ENCODE peak calls at places on chromosomes 7 and 10, in four cellular contexts. One of them, this sample, is unnamed.

GRCh38 chr10:69089638-69090599 is 2.0 kb downstream of the SRGN start:
- DNase-seq in T-helper 17 cell: peak
- DNase-seq in activated CD8-positive, alpha-beta memory T cell treated with anti-CD3 and anti-CD28 coated beads for 24 hours: peak
- DNase-seq in Calu3: no peak
- DNase-seq in this sample: no peak

GRCh38 chr7:78905449-78905848 is 548.0 kb downstream of the MAGI2 start:
- DNase-seq in Calu3: no peak
- DNase-seq in activated CD8-positive, alpha-beta memory T cell treated with anti-CD3 and anti-CD28 coated beads for 24 hours: no peak
- DNase-seq in T-helper 17 cell: no peak
- DNase-seq in this sample: no peak

GRCh38 chr10:28841625-28842024 is 164.3 kb downstream of the BAMBI start:
- DNase-seq in T-helper 17 cell: no peak
- DNase-seq in activated CD8-positive, alpha-beta memory T cell treated with anti-CD3 and anti-CD28 coated beads for 24 hours: no peak
- DNase-seq in Calu3: no peak
- DNase-seq in this sample: no peak

GRCh38 chr10:21329995-21330627 is 195.4 kb downstream of the SKIDA1 start:
- DNase-seq in Calu3: peak
- DNase-seq in T-helper 17 cell: no peak
- DNase-seq in activated CD8-positive, alpha-beta memory T cell treated with anti-CD3 and anti-CD28 coated beads for 24 hours: no peak
- DNase-seq in this sample: no peak

GRCh38 chr10:84204122-84204521 is 9.8 kb downstream of the CDHR1 start:
- DNase-seq in T-helper 17 cell: no peak
- DNase-seq in Calu3: no peak
- DNase-seq in activated CD8-positive, alpha-beta memory T cell treated with anti-CD3 and anti-CD28 coated beads for 24 hours: no peak
- DNase-seq in this sample: peak

GRCh38 chr7:118858651-118859149 is 634.2 kb downstream of the ANKRD7 start:
- DNase-seq in Calu3: no peak
- DNase-seq in T-helper 17 cell: peak
- DNase-seq in activated CD8-positive, alpha-beta memory T cell treated with anti-CD3 and anti-CD28 coated beads for 24 hours: no peak
- DNase-seq in this sample: no peak

GRCh38 chr7:122675011-122675410 is 23.9 kb downstream of the RNF133 start:
- DNase-seq in T-helper 17 cell: no peak
- DNase-seq in Calu3: peak
- DNase-seq in activated CD8-positive, alpha-beta memory T cell treated with anti-CD3 and anti-CD28 coated beads for 24 hours: no peak
- DNase-seq in this sample: no peak

GRCh38 chr7:127938588-127938987 is 92.6 kb downstream of the LRRC4 start:
- DNase-seq in Calu3: peak
- DNase-seq in activated CD8-positive, alpha-beta memory T cell treated with anti-CD3 and anti-CD28 coated beads for 24 hours: no peak
- DNase-seq in T-helper 17 cell: no peak
- DNase-seq in this sample: no peak

GRCh38 chr10:124632064-124632531 is 112.1 kb downstream of the FAM53B start:
- DNase-seq in activated CD8-positive, alpha-beta memory T cell treated with anti-CD3 and anti-CD28 coated beads for 24 hours: no peak
- DNase-seq in Calu3: no peak
- DNase-seq in T-helper 17 cell: no peak
- DNase-seq in this sample: peak

GRCh38 chr7:81462672-81463071 is 307.2 kb downstream of the HGF start:
- DNase-seq in Calu3: peak
- DNase-seq in T-helper 17 cell: no peak
- DNase-seq in activated CD8-positive, alpha-beta memory T cell treated with anti-CD3 and anti-CD28 coated beads for 24 hours: no peak
- DNase-seq in this sample: no peak

GRCh38 chr10:118807512-118808305 is 52.9 kb upstream of the CACUL1 start:
- DNase-seq in Calu3: no peak
- DNase-seq in T-helper 17 cell: no peak
- DNase-seq in activated CD8-positive, alpha-beta memory T cell treated with anti-CD3 and anti-CD28 coated beads for 24 hours: no peak
- DNase-seq in this sample: no peak

GRCh38 chr7:73606801-73607691 is 17.3 kb downstream of the MLXIPL start:
- DNase-seq in activated CD8-positive, alpha-beta memory T cell treated with anti-CD3 and anti-CD28 coated beads for 24 hours: peak
- DNase-seq in Calu3: peak
- DNase-seq in T-helper 17 cell: peak
- DNase-seq in this sample: peak

GRCh38 chr7:128035712-128036111 is 4.5 kb upstream of the LRRC4 start:
- DNase-seq in activated CD8-positive, alpha-beta memory T cell treated with anti-CD3 and anti-CD28 coated beads for 24 hours: no peak
- DNase-seq in T-helper 17 cell: no peak
- DNase-seq in Calu3: peak
- DNase-seq in this sample: peak

GRCh38 chr7:21367081-21367480 is 60.8 kb upstream of the SP4 start:
- DNase-seq in activated CD8-positive, alpha-beta memory T cell treated with anti-CD3 and anti-CD28 coated beads for 24 hours: no peak
- DNase-seq in T-helper 17 cell: no peak
- DNase-seq in Calu3: no peak
- DNase-seq in this sample: no peak

GRCh38 chr7:1053002-1053411 is 8.7 kb downstream of the GPR146 start:
- DNase-seq in T-helper 17 cell: no peak
- DNase-seq in Calu3: no peak
- DNase-seq in activated CD8-positive, alpha-beta memory T cell treated with anti-CD3 and anti-CD28 coated beads for 24 hours: no peak
- DNase-seq in this sample: no peak

GRCh38 chr7:40922316-40922670 is 780.6 kb downstream of the INHBA start:
- DNase-seq in Calu3: no peak
- DNase-seq in activated CD8-positive, alpha-beta memory T cell treated with anti-CD3 and anti-CD28 coated beads for 24 hours: no peak
- DNase-seq in T-helper 17 cell: no peak
- DNase-seq in this sample: no peak

GRCh38 chr7:127390186-127390816 is 2.2 kb downstream of the ZNF800 start:
- DNase-seq in activated CD8-positive, alpha-beta memory T cell treated with anti-CD3 and anti-CD28 coated beads for 24 hours: no peak
- DNase-seq in Calu3: no peak
- DNase-seq in T-helper 17 cell: no peak
- DNase-seq in this sample: no peak

GRCh38 chr10:13706175-13706574 is 119.4 kb downstream of the PRPF18 start:
- DNase-seq in Calu3: no peak
- DNase-seq in activated CD8-positive, alpha-beta memory T cell treated with anti-CD3 and anti-CD28 coated beads for 24 hours: no peak
- DNase-seq in T-helper 17 cell: no peak
- DNase-seq in this sample: no peak

GRCh38 chr10:44576715-44577191 is 191.9 kb upstream of the CXCL12 start:
- DNase-seq in Calu3: no peak
- DNase-seq in activated CD8-positive, alpha-beta memory T cell treated with anti-CD3 and anti-CD28 coated beads for 24 hours: no peak
- DNase-seq in T-helper 17 cell: no peak
- DNase-seq in this sample: no peak

GRCh38 chr7:74430961-74431466 is 22.7 kb upstream of the GTF2IRD1 start:
- DNase-seq in Calu3: no peak
- DNase-seq in activated CD8-positive, alpha-beta memory T cell treated with anti-CD3 and anti-CD28 coated beads for 24 hours: no peak
- DNase-seq in T-helper 17 cell: no peak
- DNase-seq in this sample: no peak

GRCh38 chr7:1027285-1028043 is 16.9 kb upstream of the GPR146 start:
- DNase-seq in activated CD8-positive, alpha-beta memory T cell treated with anti-CD3 and anti-CD28 coated beads for 24 hours: peak
- DNase-seq in Calu3: peak
- DNase-seq in T-helper 17 cell: no peak
- DNase-seq in this sample: peak

GRCh38 chr10:24114561-24114960 is 94.4 kb upstream of the KIAA1217 start:
- DNase-seq in activated CD8-positive, alpha-beta memory T cell treated with anti-CD3 and anti-CD28 coated beads for 24 hours: no peak
- DNase-seq in T-helper 17 cell: no peak
- DNase-seq in Calu3: no peak
- DNase-seq in this sample: peak

GRCh38 chr7:22576941-22577927 is 77.2 kb upstream of the STEAP1B start:
- DNase-seq in activated CD8-positive, alpha-beta memory T cell treated with anti-CD3 and anti-CD28 coated beads for 24 hours: no peak
- DNase-seq in Calu3: peak
- DNase-seq in T-helper 17 cell: no peak
- DNase-seq in this sample: no peak

GRCh38 chr7:38584443-38585210 is 46.5 kb downstream of the AMPH start:
- DNase-seq in T-helper 17 cell: no peak
- DNase-seq in Calu3: no peak
- DNase-seq in activated CD8-positive, alpha-beta memory T cell treated with anti-CD3 and anti-CD28 coated beads for 24 hours: no peak
- DNase-seq in this sample: no peak

GRCh38 chr7:138449580-138449979 is 10.5 kb upstream of the TRIM24 start:
- DNase-seq in Calu3: peak
- DNase-seq in T-helper 17 cell: peak
- DNase-seq in activated CD8-positive, alpha-beta memory T cell treated with anti-CD3 and anti-CD28 coated beads for 24 hours: peak
- DNase-seq in this sample: peak

GRCh38 chr7:96021533-96021932 is 249.2 kb downstream of the DYNC1I1 start:
- DNase-seq in activated CD8-positive, alpha-beta memory T cell treated with anti-CD3 and anti-CD28 coated beads for 24 hours: no peak
- DNase-seq in Calu3: no peak
- DNase-seq in T-helper 17 cell: no peak
- DNase-seq in this sample: no peak

GRCh38 chr7:2195403-2196246 is 37.1 kb downstream of the MAD1L1 start:
- DNase-seq in Calu3: no peak
- DNase-seq in activated CD8-positive, alpha-beta memory T cell treated with anti-CD3 and anti-CD28 coated beads for 24 hours: no peak
- DNase-seq in T-helper 17 cell: no peak
- DNase-seq in this sample: no peak

GRCh38 chr10:114662651-114663217 is 4.7 kb upstream of the ABLIM1 start:
- DNase-seq in T-helper 17 cell: no peak
- DNase-seq in Calu3: no peak
- DNase-seq in activated CD8-positive, alpha-beta memory T cell treated with anti-CD3 and anti-CD28 coated beads for 24 hours: no peak
- DNase-seq in this sample: no peak

GRCh38 chr10:3500408-3500856 is 284.6 kb downstream of the KLF6 start:
- DNase-seq in T-helper 17 cell: no peak
- DNase-seq in activated CD8-positive, alpha-beta memory T cell treated with anti-CD3 and anti-CD28 coated beads for 24 hours: no peak
- DNase-seq in Calu3: peak
- DNase-seq in this sample: no peak

GRCh38 chr10:7397636-7398035 is 13.2 kb downstream of the SFMBT2 start:
- DNase-seq in activated CD8-positive, alpha-beta memory T cell treated with anti-CD3 and anti-CD28 coated beads for 24 hours: no peak
- DNase-seq in Calu3: no peak
- DNase-seq in T-helper 17 cell: no peak
- DNase-seq in this sample: no peak

GRCh38 chr10:29428486-29428885 is 139.6 kb downstream of the LYZL1 start:
- DNase-seq in T-helper 17 cell: no peak
- DNase-seq in Calu3: no peak
- DNase-seq in activated CD8-positive, alpha-beta memory T cell treated with anti-CD3 and anti-CD28 coated beads for 24 hours: no peak
- DNase-seq in this sample: no peak